ENCODE peak calls at places on chromosomes 4 and X, in four cellular contexts. J, K, S and Z are unnamed samples.

GRCh38 chr4:139553751-139554670 is 2.0 kb downstream of the SETD7 start:
- DNase-seq in S (no peak), K (no peak), J (no peak), Z (no peak)

GRCh38 chr4:105155426-105155825 is 8.8 kb downstream of the TET2 start:
- DNase-seq in S (no peak), K (no peak), J (no peak), Z (no peak)

GRCh38 chrX:10893976-10894375 is 217.2 kb upstream of the HCCS start:
- DNase-seq in K (no peak), S (no peak), J (no peak), Z (peak; percentile 39)

GRCh38 chr4:160872491-160872890 is 1291.3 kb downstream of the FSTL5 start:
- DNase-seq in K (no peak), J (no peak), S (no peak), Z (peak; percentile 23)

GRCh38 chr4:82447886-82448285 is 17.5 kb downstream of the ENOPH1 start:
- DNase-seq in S (no peak), J (no peak), K (no peak), Z (no peak)

GRCh38 chr4:152478456-152479237 is 57.2 kb downstream of the FBXW7 start:
- DNase-seq in S (no peak), K (no peak), J (no peak), Z (no peak)

GRCh38 chrX:131279197-131279596 is 9.9 kb downstream of the IGSF1 start:
- DNase-seq in J (no peak), S (no peak), K (no peak), Z (no peak)

GRCh38 chr4:83831588-83831987 is 295.7 kb downstream of the GPAT3 start:
- DNase-seq in K (no peak), J (no peak), S (no peak), Z (no peak)

GRCh38 chr4:145614235-145614615 is 5.0 kb upstream of the MMAA start:
- DNase-seq in K (no peak), S (no peak), J (no peak), Z (no peak)

GRCh38 chr4:56821394-56822263 is at the start of gene SPINK2:
- DNase-seq in S (peak; percentile 77), K (peak; percentile 44), J (no peak), Z (no peak)

GRCh38 chr4:150264595-150265141 is 186.4 kb downstream of the DCLK2 start:
- DNase-seq in S (no peak), K (no peak), J (no peak), Z (peak; percentile 77)

GRCh38 chr4:10088135-10089010 is 28.2 kb downstream of the WDR1 start:
- DNase-seq in K (no peak), S (no peak), J (no peak), Z (no peak)

GRCh38 chr4:70280567-70280966 is 38.2 kb downstream of the CSN3 start:
- DNase-seq in J (no peak), S (no peak), K (no peak), Z (no peak)

GRCh38 chrX:52422884-52423283 is 54.1 kb downstream of the XAGE2 start:
- DNase-seq in S (no peak), K (no peak), J (no peak), Z (no peak)

GRCh38 chr4:95363579-95363965 is 185.2 kb downstream of the UNC5C start:
- DNase-seq in K (no peak), S (no peak), J (no peak), Z (no peak)

GRCh38 chr4:48578132-48578964 is 88.3 kb downstream of the ZAR1 start:
- DNase-seq in K (peak; percentile 36), J (peak; percentile 42), S (peak; percentile 58), Z (peak; percentile 64)

GRCh38 chr4:48909697-48910096 is 3.1 kb upstream of the OCIAD2 start:
- DNase-seq in K (peak; percentile 92), S (no peak), J (peak; percentile 88), Z (no peak)

GRCh38 chrX:997631-998137 is 214.8 kb downstream of the CRLF2 start:
- DNase-seq in K (no peak), J (no peak), S (no peak), Z (no peak)

GRCh38 chrX:1754077-1754476 is 139.2 kb downstream of the ASMT start:
- DNase-seq in K (no peak), S (no peak), J (peak; percentile 28), Z (no peak)

GRCh38 chr4:68271851-68272756 is 26.6 kb upstream of the TMPRSS11B start:
- DNase-seq in J (peak; percentile 56), K (peak; percentile 21), S (peak; percentile 31), Z (peak; percentile 56)

GRCh38 chr4:18842431-18842830 is 820.9 kb upstream of the LCORL start:
- DNase-seq in K (no peak), J (no peak), S (no peak), Z (no peak)

GRCh38 chr4:37685726-37686372 is 327 bp downstream of the RELL1 start:
- DNase-seq in S (peak; percentile 53), J (no peak), K (no peak), Z (no peak)

GRCh38 chrX:85052636-85053343 is 49.1 kb downstream of the APOOL start:
- DNase-seq in J (peak; percentile 22), K (peak; percentile 15), S (no peak), Z (no peak)

GRCh38 chr4:153794001-153794400 is 5.1 kb upstream of the SFRP2 start:
- DNase-seq in K (no peak), J (no peak), S (no peak), Z (no peak)

GRCh38 chr4:56742080-56742871 is 61.2 kb upstream of the HOPX start:
- DNase-seq in K (no peak), J (no peak), S (no peak), Z (no peak)

GRCh38 chr4:6576512-6576911 is 1.5 kb downstream of the MAN2B2 start:
- DNase-seq in J (no peak), K (no peak), S (no peak), Z (no peak)

GRCh38 chr4:83716874-83717273 is 181.0 kb downstream of the GPAT3 start:
- DNase-seq in J (no peak), K (no peak), S (no peak), Z (no peak)

GRCh38 chr4:128279624-128280225 is 7.9 kb downstream of the PGRMC2 start:
- DNase-seq in S (no peak), K (no peak), J (no peak), Z (no peak)

GRCh38 chr4:3320361-3321023 is 27.7 kb downstream of the RGS12 start:
- DNase-seq in J (no peak), K (no peak), S (no peak), Z (no peak)

GRCh38 chr4:3323071-3323481 is 30.3 kb downstream of the RGS12 start:
- DNase-seq in K (no peak), J (no peak), S (no peak), Z (peak; percentile 60)

GRCh38 chr4:3321295-3321889 is 28.6 kb downstream of the RGS12 start:
- DNase-seq in K (no peak), S (no peak), J (no peak), Z (no peak)

GRCh38 chr4:3322059-3322550 is 29.3 kb downstream of the RGS12 start:
- DNase-seq in S (no peak), K (no peak), J (no peak), Z (no peak)

GRCh38 chr4:3324093-3324815 is 31.4 kb downstream of the RGS12 start:
- DNase-seq in S (no peak), J (no peak), K (no peak), Z (no peak)
- TF ChIP-seq TCF7L2 in S (no peak), J (no peak), K (no peak), Z (no peak)

GRCh38 chr4:168514249-168514852 is 17.5 kb downstream of the PALLD start:
- DNase-seq in S (peak; percentile 12), J (no peak), K (no peak), Z (peak; percentile 5)
- H3K4me1 ChIP-seq in S (no peaks in the 10 kb centered on the region), J (no peaks in the 10 kb centered on the region), K (peaks cover 82% of the 10 kb centered on the region), Z (no peaks in the 10 kb centered on the region)

GRCh38 chrX:15973299-15973698 is 118.7 kb upstream of the AP1S2 start:
- DNase-seq in J (peak; percentile 28), S (peak; percentile 4), K (peak; percentile 21), Z (peak; percentile 16)
- TF ChIP-seq TCF7L2 in J (no peak), S (no peak), K (no peak), Z (no peak)

GRCh38 chr4:89248879-89249281 is 58.7 kb downstream of the GPRIN3 start:
- DNase-seq in J (no peak), K (no peak), S (no peak), Z (no peak)
- H3K4me1 ChIP-seq in J (no peaks in the 10 kb centered on the region), K (no peaks in the 10 kb centered on the region), S (no peaks in the 10 kb centered on the region), Z (no peaks in the 10 kb centered on the region)

DNA sequence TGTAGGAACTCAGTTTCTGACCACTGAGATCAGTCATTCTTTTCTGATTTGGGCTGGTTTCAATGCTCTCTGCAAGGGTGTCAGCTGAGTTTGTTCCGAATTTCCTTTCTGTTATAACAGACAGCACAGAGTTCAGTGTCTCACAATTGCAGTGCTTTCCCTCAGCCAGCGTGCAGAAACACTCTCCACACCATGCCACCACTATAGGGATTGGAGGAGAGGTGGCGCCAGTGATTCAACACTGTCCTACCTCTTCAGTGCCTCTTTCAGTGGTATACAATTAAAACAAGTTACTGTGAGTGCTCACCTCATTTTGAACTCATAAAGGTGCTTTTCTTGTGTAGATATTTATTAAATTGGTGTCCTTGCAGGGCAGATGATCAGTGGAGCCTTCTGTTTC is 413.2 kb upstream of the CXorf51B start:
- DNase-seq in S (no peak), K (no peak), J (no peak), Z (no peak)
- TF ChIP-seq TCF7L2 in S (no peak), K (no peak), J (no peak), Z (no peak)

GRCh38 chrX:50723006-50723405 is 91.0 kb downstream of the SHROOM4 start:
- DNase-seq in S (no peak), J (no peak), K (no peak), Z (no peak)
- H3K4me1 ChIP-seq in S (no peaks in the 10 kb centered on the region), J (no peaks in the 10 kb centered on the region), K (no peaks in the 10 kb centered on the region), Z (no peaks in the 10 kb centered on the region)

GRCh38 chr4:81369898-81370297 is 101.8 kb downstream of the RASGEF1B start:
- DNase-seq in S (no peak), J (no peak), K (no peak), Z (no peak)
- TF ChIP-seq TCF7L2 in S (no peak), J (no peak), K (no peak), Z (no peak)

DNA sequence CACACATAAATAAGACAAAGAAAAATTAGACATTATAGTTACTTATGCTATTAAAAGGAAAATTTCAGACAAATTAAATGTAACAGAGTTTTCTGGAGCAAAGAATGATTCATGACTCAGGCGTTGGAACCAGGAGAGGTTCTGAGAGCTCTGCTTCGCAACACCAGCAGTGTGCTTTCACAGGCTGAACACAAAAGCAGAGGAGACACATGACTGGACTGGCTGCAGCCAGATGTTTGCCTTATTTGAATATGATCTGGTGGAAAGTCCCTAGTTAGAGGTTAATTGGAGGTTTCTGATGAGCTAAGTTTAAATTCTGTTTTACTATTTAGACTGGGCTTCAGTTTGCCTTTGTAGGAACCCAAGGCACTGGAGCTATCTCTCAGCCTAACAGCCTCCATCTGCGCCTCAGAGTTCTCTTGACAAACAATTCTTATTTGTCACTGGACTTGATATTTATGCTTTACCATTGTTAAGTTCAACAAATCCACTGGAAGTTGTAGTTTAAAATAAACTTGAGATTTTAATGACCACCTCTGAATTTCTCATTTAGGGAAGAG is 16.2 kb downstream of the BOD1L1 start:
- DNase-seq in S (no peak), J (no peak), K (no peak), Z (no peak)
- H3K4me1 ChIP-seq in S (no peaks in the 10 kb centered on the region), J (no peaks in the 10 kb centered on the region), K (no peaks in the 10 kb centered on the region), Z (no peaks in the 10 kb centered on the region)